ENCODE peak calls at places on chromosomes 4 and X, in four cellular contexts. F is posterior vena cava; D is mammary epithelial cell; B is activated naive CD4-positive, alpha-beta T cell treated with anti-CD3 and anti-CD28 coated beads for 36 hours. J is an unnamed sample.
A peak's percentile ranks its signal among the peaks of the same experiment; 100 is the strongest.

GRCh38 chr4:182448281-182449151 is 205.3 kb downstream of the TENM3 start:
- DNase-seq in F (peak; percentile 93), D (peak; percentile 89), B (peak; percentile 43), J (peak; percentile 71)

GRCh38 chrX:129653985-129654651 is 638 bp downstream of the APLN start:
- DNase-seq in D (peak; percentile 23), B (no peak), F (peak; percentile 85), J (no peak)

GRCh38 chrX:103415068-103415467 is 38.7 kb downstream of the BEX3 start:
- DNase-seq in B (no peak), F (no peak), D (no peak), J (no peak)

GRCh38 chr4:15234101-15234500 is 193.7 kb upstream of the C1QTNF7 start:
- DNase-seq in B (peak; percentile 40), F (no peak), D (peak; percentile 44), J (peak; percentile 70)

GRCh38 chr4:3781193-3781886 is 15.2 kb downstream of the ADRA2C start:
- DNase-seq in D (no peak), F (no peak), B (no peak), J (no peak)

GRCh38 chr4:94516999-94517398 is 65.3 kb downstream of the PDLIM5 start:
- DNase-seq in D (peak; percentile 83), F (no peak), B (no peak), J (no peak)

GRCh38 chr4:141703497-141703896 is 67.1 kb downstream of the IL15 start:
- DNase-seq in B (no peak), F (no peak), D (no peak), J (no peak)

GRCh38 chrX:119495734-119496520 is 27.7 kb downstream of the SLC25A5 start:
- DNase-seq in D (no peak), B (no peak), F (peak; percentile 47), J (no peak)

GRCh38 chrX:155563099-155563498 is 49.7 kb downstream of the TMLHE start:
- DNase-seq in B (no peak), F (no peak), D (no peak), J (no peak)

GRCh38 chrX:20063153-20063552 is 53.6 kb downstream of the MAP7D2 start:
- DNase-seq in D (no peak), B (no peak), F (no peak), J (no peak)

GRCh38 chrX:39773923-39774803 is 323.6 kb downstream of the BCOR start:
- DNase-seq in F (no peak), B (peak; percentile 55), D (no peak), J (no peak)

GRCh38 chr4:83010111-83010521 is 507 bp downstream of the LIN54 start:
- DNase-seq in D (peak; percentile 33), B (peak; percentile 15), F (no peak), J (peak; percentile 32)

GRCh38 chr4:80235451-80235850 is 31.0 kb upstream of the FGF5 start:
- DNase-seq in B (no peak), D (no peak), F (no peak), J (no peak)

GRCh38 chrX:19686876-19687275 is 171.6 kb upstream of the MAP3K15 start:
- DNase-seq in F (no peak), B (no peak), D (no peak), J (no peak)

GRCh38 chr4:169848018-169848417 is 90.3 kb upstream of the HPF1 start:
- DNase-seq in F (no peak), B (no peak), D (no peak), J (no peak)

GRCh38 chr4:109921384-109921808 is 8.7 kb downstream of the EGF start:
- DNase-seq in F (no peak), D (peak; percentile 80), B (no peak), J (peak; percentile 89)

GRCh38 chr4:123060039-123060770 is 137.8 kb upstream of the NUDT6 start:
- DNase-seq in F (no peak), D (no peak), B (no peak), J (no peak)

GRCh38 chr4:11368701-11369115 is 60.0 kb downstream of the HS3ST1 start:
- DNase-seq in F (no peak), B (no peak), D (no peak), J (no peak)

GRCh38 chr4:82785248-82786003 is 13.2 kb downstream of the SCD5 start:
- DNase-seq in B (no peak), D (peak; percentile 91), F (no peak), J (peak; percentile 87)

GRCh38 chr4:71229477-71230257 is 109.2 kb upstream of the SLC4A4 start:
- DNase-seq in B (peak; percentile 10), D (no peak), F (no peak), J (no peak)

GRCh38 chr4:3009422-3009821 is 46.1 kb downstream of the GRK4 start:
- DNase-seq in F (no peak), B (peak; percentile 49), D (peak; percentile 65), J (no peak)

GRCh38 chr4:25814323-25814722 is 48.5 kb downstream of the SEL1L3 start:
- DNase-seq in F (peak; percentile 89), B (no peak), D (peak; percentile 49), J (peak; percentile 93)

GRCh38 chr4:16466581-16466980 is 240.3 kb upstream of the TAPT1 start:
- DNase-seq in F (no peak), B (no peak), D (no peak), J (no peak)

GRCh38 chr4:37715889-37716402 is 29.8 kb upstream of the RELL1 start:
- DNase-seq in F (no peak), D (peak; percentile 74), B (peak; percentile 80), J (peak; percentile 74)

GRCh38 chrX:22662776-22663175 is 337.0 kb upstream of the DDX53 start:
- DNase-seq in F (no peak), D (peak; percentile 42), B (no peak), J (peak; percentile 42)

GRCh38 chr4:38069271-38069760 is 109.1 kb downstream of the PTTG2 start:
- DNase-seq in F (no peak), D (peak; percentile 81), B (peak; percentile 80), J (peak; percentile 86)

GRCh38 chrX:53538781-53539180 is 104.6 kb upstream of the HSD17B10 start:
- DNase-seq in F (no peak), D (no peak), B (no peak), J (no peak)

GRCh38 chrX:31213941-31214340 is 142.1 kb upstream of the FTHL17 start:
- DNase-seq in D (peak; percentile 32), F (no peak), B (peak; percentile 21), J (no peak)

GRCh38 chr4:186104114-186104894 is at the start of gene FAM149A:
- DNase-seq in B (peak; percentile 64), F (no peak), D (peak; percentile 3), J (no peak)

GRCh38 chrX:129980043-129980442 is 2.4 kb upstream of the BCORL1 start:
- DNase-seq in D (no peak), B (peak; percentile 43), F (no peak), J (no peak)